ENCODE peak calls at places on chromosomes 6 and 20, in five cellular contexts. V is IMR-90; C is CD4-positive, alpha-beta T cell; F is K562; J is MM.1S. S is an unnamed sample.

GRCh38 chr6:29760328-29760727 is 37.1 kb downstream of the HLA-F start:
- DNase-seq in V (no peak), C (no peak), F (no peak), J (no peak), S (no peak)

GRCh38 chr6:90256698-90257485 is 39.8 kb downstream of the BACH2 start:
- DNase-seq in V (peak), C (no peak), F (no peak), J (no peak), S (peak)

GRCh38 chr20:46363874-46364669 is 42.3 kb downstream of the ELMO2 start:
- DNase-seq in V (peak), C (peak), F (peak), J (peak), S (peak)

GRCh38 chr20:63316502-63316921 is 23.5 kb downstream of the COL20A1 start:
- DNase-seq in V (no peak), C (no peak), F (no peak), J (no peak), S (no peak)

GRCh38 chr6:1461207-1461606 is 71.8 kb downstream of the FOXF2 start:
- DNase-seq in V (peak), C (no peak), F (no peak), J (no peak), S (no peak)

GRCh38 chr20:45436732-45437485 is 21.0 kb downstream of the PIGT start:
- DNase-seq in V (peak), C (peak), F (peak), J (peak), S (peak)

GRCh38 chr20:35663516-35663812 is 1.2 kb downstream of the CPNE1 start:
- DNase-seq in V (peak), C (peak), F (no peak), J (peak), S (no peak)

GRCh38 chr6:15441215-15441868 is 195.5 kb downstream of the JARID2 start:
- DNase-seq in V (peak), C (peak), F (peak), J (peak), S (peak)

GRCh38 chr6:75752365-75752764 is 3.3 kb downstream of the MYO6 start:
- DNase-seq in V (peak), C (no peak), F (no peak), J (peak), S (peak)

GRCh38 chr6:129206761-129207330 is 323.9 kb downstream of the LAMA2 start:
- DNase-seq in V (no peak), C (no peak), F (no peak), J (no peak), S (no peak)

GRCh38 chr20:33784225-33784624 is 26.9 kb upstream of the CHMP4B start:
- DNase-seq in V (no peak), C (no peak), F (no peak), J (no peak), S (no peak)

GRCh38 chr6:98352348-98352747 is 482.0 kb upstream of the POU3F2 start:
- DNase-seq in V (no peak), C (no peak), F (no peak), J (no peak), S (no peak)

GRCh38 chr20:45626540-45626939 is 3.0 kb upstream of the WFDC10A start:
- DNase-seq in V (no peak), C (no peak), F (no peak), J (no peak), S (no peak)

GRCh38 chr6:144316866-144317204 is 31.7 kb downstream of the UTRN start:
- DNase-seq in V (no peak), C (no peak), F (no peak), J (no peak), S (no peak)

GRCh38 chr6:142802124-142802523 is 142.9 kb downstream of the HIVEP2 start:
- DNase-seq in V (peak), C (no peak), F (no peak), J (peak), S (peak)

GRCh38 chr6:37882724-37883413 is 63.3 kb downstream of the ZFAND3 start:
- DNase-seq in V (peak), C (no peak), F (no peak), J (no peak), S (peak)

GRCh38 chr6:115612796-115613479 is 447.8 kb downstream of the FRK start:
- DNase-seq in V (no peak), C (no peak), F (no peak), J (no peak), S (no peak)

GRCh38 chr6:156189195-156189594 is 588.0 kb upstream of the ARID1B start:
- DNase-seq in V (no peak), C (no peak), F (no peak), J (no peak), S (no peak)

GRCh38 chr6:168035098-168035660 is 37.7 kb downstream of the KIF25 start:
- DNase-seq in V (peak), C (no peak), F (peak), J (no peak), S (peak)

GRCh38 chr6:14401181-14401745 is 283.7 kb downstream of the CD83 start:
- DNase-seq in V (no peak), C (no peak), F (no peak), J (no peak), S (no peak)

GRCh38 chr6:168021581-168021980 is 24.1 kb downstream of the KIF25 start:
- DNase-seq in V (no peak), C (no peak), F (no peak), J (no peak), S (no peak)

GRCh38 chr6:35258858-35259193 is 709 bp upstream of the ZNF76 start:
- DNase-seq in V (peak), C (no peak), F (peak), J (no peak), S (no peak)

GRCh38 chr6:37587776-37588744 is 88.4 kb upstream of the CCDC167 start:
- DNase-seq in V (no peak), C (no peak), F (no peak), J (no peak), S (no peak)

GRCh38 chr6:116278853-116279231 is 888 bp downstream of the TSPYL1 start:
- DNase-seq in V (peak), C (no peak), F (no peak), J (no peak), S (no peak)

GRCh38 chr6:47414517-47415167 is 62.9 kb upstream of the CD2AP start:
- DNase-seq in V (peak), C (no peak), F (peak), J (peak), S (peak)

GRCh38 chr6:56169366-56169765 is 78.0 kb downstream of the COL21A1 start:
- DNase-seq in V (no peak), C (no peak), F (no peak), J (no peak), S (no peak)

GRCh38 chr6:1247058-1247457 is 64.8 kb upstream of the FOXQ1 start:
- DNase-seq in V (no peak), C (no peak), F (no peak), J (no peak), S (no peak)

GRCh38 chr6:116388924-116389323 is 18.2 kb downstream of the DSE start:
- DNase-seq in V (no peak), C (no peak), F (no peak), J (no peak), S (no peak)

GRCh38 chr6:4350571-4351505 is 215.5 kb upstream of the ECI2 start:
- DNase-seq in V (peak), C (no peak), F (no peak), J (no peak), S (peak)

GRCh38 chr20:22717466-22717865 is 133.1 kb upstream of the FOXA2 start:
- DNase-seq in V (no peak), C (no peak), F (peak), J (no peak), S (no peak)

GRCh38 chr6:154298297-154298696 is 58.3 kb downstream of the IPCEF1 start:
- DNase-seq in V (peak), C (no peak), F (no peak), J (peak), S (no peak)

GRCh38 chr6:12119085-12119588 is 107.0 kb downstream of the HIVEP1 start:
- DNase-seq in V (no peak), C (no peak), F (no peak), J (peak), S (no peak)

GRCh38 chr20:60050193-60050960 is 92.2 kb downstream of the CDH26 start:
- DNase-seq in V (no peak), C (no peak), F (no peak), J (peak), S (no peak)

DNA sequence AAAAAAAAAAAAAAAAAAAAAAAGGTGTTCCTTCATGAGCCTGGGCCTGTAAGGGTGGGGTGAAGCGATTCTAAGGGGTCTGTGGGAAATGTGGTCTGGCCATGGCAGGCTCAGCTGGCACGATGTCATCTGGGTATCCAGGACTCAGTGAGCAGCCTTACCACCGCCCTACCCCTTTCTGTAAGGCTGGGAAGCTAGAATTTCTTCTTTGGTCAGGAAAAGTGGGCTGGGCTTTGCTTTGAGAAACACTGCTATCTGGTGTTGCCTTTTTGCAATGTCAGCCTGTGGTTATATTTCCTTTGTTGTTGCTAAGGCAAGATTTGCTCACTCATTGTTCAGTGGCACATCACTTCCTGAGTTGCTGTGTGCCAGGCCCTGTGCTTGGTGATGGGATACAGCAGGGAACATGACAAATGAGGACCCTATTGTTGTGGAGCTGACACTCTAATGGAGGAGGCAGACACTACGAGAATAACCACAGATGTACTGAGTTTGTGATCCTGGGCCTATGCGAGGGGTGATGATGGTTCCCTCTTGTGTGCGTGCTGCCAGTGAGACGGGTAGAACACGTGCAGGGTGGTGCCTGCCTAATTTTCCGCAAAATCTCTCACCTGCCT is 45.9 kb upstream of the ZNFX1 start:
- DNase-seq in V (peak), C (no peak), F (peak), J (peak), S (peak)
- TF ChIP-seq CTCF in V (peak), C (peak), F (peak), J (peak), S (peak)

GRCh38 chr6:137799950-137800568 is 67.0 kb upstream of the TNFAIP3 start:
- DNase-seq in V (peak), C (peak), F (peak), J (peak), S (peak)
- TF ChIP-seq CTCF in V (peak), C (peak), F (peak), J (peak), S (peak)

GRCh38 chr6:31701666-31702420 is 1.3 kb downstream of the ABHD16A start:
- DNase-seq in V (peak), C (no peak), F (no peak), J (no peak), S (peak)
- TF ChIP-seq CTCF in V (no peak), C (no peak), F (no peak), J (no peak), S (no peak)

DNA sequence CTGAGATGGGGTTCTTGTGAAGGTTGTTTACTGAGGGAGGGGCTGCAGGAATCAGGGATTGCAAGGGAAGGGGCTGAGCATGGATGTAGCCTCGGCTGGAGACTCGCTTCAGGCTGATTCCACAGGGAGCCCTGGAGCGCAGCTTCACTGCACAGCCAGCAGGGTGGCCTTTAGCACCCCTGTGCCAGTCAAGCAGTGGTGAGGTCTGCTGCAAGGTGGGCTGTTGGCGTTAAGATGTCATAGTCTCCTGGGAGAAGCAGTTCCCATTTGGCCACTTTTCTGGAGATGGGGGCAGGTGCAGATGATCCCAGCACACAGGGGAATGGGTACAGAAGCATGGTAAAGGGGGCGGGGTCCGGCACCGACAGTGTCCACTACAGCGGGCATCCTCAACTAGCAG is 126.3 kb downstream of the TOX2 start:
- DNase-seq in V (no peak), C (no peak), F (no peak), J (no peak), S (no peak)
- TF ChIP-seq CTCF in V (no peak), C (no peak), F (no peak), J (no peak), S (no peak)